ENCODE peak calls at places on chromosomes 2 and 18, in nine cellular contexts. W is tibial nerve, V is right cardiac atrium, P is HepG2, I is upper lobe of right lung, C is astrocyte, J is OCI-LY7, K is right lobe of liver, G is mucosa of descending colon. E is an unnamed sample. For H3K9me3, the result is how much of the 10 kb centered on the place peaks cover.

GRCh38 chr18:63141777-63142176 is 177.8 kb downstream of the BCL2 start:
- DNase-seq in W (no peak), G (no peak), V (no peak), K (no peak), C (no peak), I (no peak), J (peak), P (no peak), E (no peak)

GRCh38 chr2:74010087-74010541 is 25.4 kb downstream of the TET3 start:
- DNase-seq in G (peak), P (no peak), I (peak), J (no peak), C (no peak), K (peak), W (no peak), V (no peak), E (no peak)

GRCh38 chr18:13267517-13267916 is 49.0 kb downstream of the LDLRAD4 start:
- DNase-seq in J (no peak), G (no peak), V (no peak), P (no peak), W (no peak), C (no peak), K (no peak), I (peak), E (no peak)

GRCh38 chr2:173955867-173956266 is 9.3 kb downstream of the SP3 start:
- DNase-seq in J (no peak), V (no peak), G (no peak), K (no peak), W (no peak), C (no peak), P (no peak), I (no peak), E (no peak)

GRCh38 chr2:240813231-240813921 is 6.6 kb downstream of the KIF1A start:
- DNase-seq in C (no peak), J (no peak), K (no peak), W (no peak), G (no peak), V (no peak), I (no peak), P (no peak), E (no peak)

GRCh38 chr2:17245921-17246320 is 272.3 kb downstream of the RAD51AP2 start:
- DNase-seq in W (no peak), V (no peak), I (no peak), P (no peak), C (no peak), K (no peak), J (no peak), G (no peak), E (no peak)

GRCh38 chr2:111634050-111634784 is 249.8 kb downstream of the ANAPC1 start:
- DNase-seq in I (no peak), K (no peak), J (no peak), W (no peak), C (no peak), G (no peak), P (no peak), V (no peak), E (no peak)

GRCh38 chr2:230893338-230893737 is 28.6 kb downstream of the ITM2C start:
- DNase-seq in V (no peak), G (peak), K (no peak), I (peak), J (no peak), P (no peak), C (no peak), W (no peak), E (no peak)

GRCh38 chr2:54204476-54204875 is 51.6 kb downstream of the TSPYL6 start:
- DNase-seq in J (no peak), K (no peak), V (no peak), C (no peak), P (peak), W (no peak), G (no peak), I (no peak), E (no peak)

GRCh38 chr18:46262856-46263255 is 158.7 kb downstream of the HAUS1 start:
- DNase-seq in W (no peak), K (no peak), J (no peak), I (no peak), G (no peak), P (no peak), C (no peak), V (no peak), E (no peak)

GRCh38 chr2:23042176-23042909 is 342.6 kb upstream of the KLHL29 start:
- DNase-seq in C (no peak), K (no peak), W (no peak), G (no peak), I (no peak), P (no peak), V (peak), J (no peak), E (no peak)

GRCh38 chr2:29166237-29166630 is 51.0 kb downstream of the CLIP4 start:
- DNase-seq in G (no peak), V (no peak), C (peak), P (no peak), W (no peak), K (no peak), I (no peak), J (no peak), E (no peak)

GRCh38 chr2:241774419-241775222 is 2.0 kb upstream of the GAL3ST2 start:
- DNase-seq in J (no peak), I (peak), K (peak), P (peak), G (peak), W (no peak), C (peak), V (no peak), E (no peak)

GRCh38 chr2:10071176-10071575 is 9.0 kb downstream of the CYS1 start:
- DNase-seq in P (no peak), J (no peak), W (no peak), G (no peak), I (no peak), C (no peak), K (no peak), V (no peak), E (no peak)

GRCh38 chr2:200092235-200092634 is 136.9 kb downstream of the MAIP1 start:
- DNase-seq in P (peak), I (no peak), C (no peak), K (no peak), V (no peak), W (no peak), J (no peak), G (no peak), E (no peak)

GRCh38 chr2:181174880-181175590 is 194.6 kb downstream of the UBE2E3 start:
- DNase-seq in J (no peak), I (no peak), K (no peak), C (peak), V (no peak), G (no peak), W (no peak), P (no peak), E (no peak)

GRCh38 chr2:39717067-39717466 is 51.4 kb downstream of the TMEM178A start:
- DNase-seq in K (no peak), G (no peak), I (no peak), W (no peak), J (no peak), V (no peak), C (no peak), P (peak), E (no peak)

GRCh38 chr2:23235292-23235691 is 149.7 kb upstream of the KLHL29 start:
- DNase-seq in J (no peak), K (no peak), W (no peak), V (no peak), P (no peak), G (no peak), I (no peak), C (no peak), E (no peak)

GRCh38 chr2:167103028-167103756 is 214.9 kb downstream of the XIRP2 start:
- DNase-seq in V (no peak), J (no peak), P (peak), G (no peak), I (no peak), C (no peak), W (no peak), K (no peak), E (no peak)

GRCh38 chr2:157260403-157261198 is 3.1 kb downstream of the GALNT5 start:
- DNase-seq in K (no peak), J (no peak), V (no peak), I (no peak), W (no peak), P (no peak), C (no peak), G (no peak), E (no peak)

GRCh38 chr2:210128961-210129360 is 42.2 kb downstream of the KANSL1L start:
- DNase-seq in G (peak), J (no peak), C (no peak), W (no peak), V (no peak), K (peak), I (no peak), P (peak), E (no peak)

GRCh38 chr18:58861853-58862252 is 2.8 kb upstream of the ZNF532 start:
- DNase-seq in G (no peak), P (no peak), W (no peak), K (no peak), V (no peak), C (no peak), J (no peak), I (no peak), E (no peak)

GRCh38 chr2:167438206-167438605 is 549.9 kb downstream of the XIRP2 start:
- DNase-seq in C (peak), K (no peak), I (no peak), J (no peak), V (no peak), P (peak), G (no peak), W (no peak), E (no peak)

GRCh38 chr2:197309369-197310231 is 980 bp downstream of the ANKRD44 start:
- DNase-seq in I (peak), V (peak), P (no peak), C (no peak), G (peak), J (peak), K (peak), W (no peak), E (peak)

GRCh38 chr18:9827856-9828793 is 57.6 kb upstream of the TXNDC2 start:
- DNase-seq in G (no peak), K (peak), C (peak), J (no peak), W (no peak), V (peak), I (no peak), P (no peak), E (no peak)

GRCh38 chr2:171703574-171704347 is 16.5 kb downstream of the DYNC1I2 start:
- DNase-seq in P (peak), K (no peak), W (no peak), V (no peak), C (peak), J (peak), I (no peak), G (no peak), E (no peak)

GRCh38 chr2:155600296-155600695 is 732.2 kb downstream of the NR4A2 start:
- DNase-seq in P (no peak), K (no peak), C (no peak), V (no peak), J (no peak), G (no peak), W (no peak), I (no peak), E (no peak)
- H3K9me3 ChIP-seq in P (half or more), K (under half), C (under half), V (under half), J (under half), G (under half), W (under half), I (under half), E (under half)

DNA sequence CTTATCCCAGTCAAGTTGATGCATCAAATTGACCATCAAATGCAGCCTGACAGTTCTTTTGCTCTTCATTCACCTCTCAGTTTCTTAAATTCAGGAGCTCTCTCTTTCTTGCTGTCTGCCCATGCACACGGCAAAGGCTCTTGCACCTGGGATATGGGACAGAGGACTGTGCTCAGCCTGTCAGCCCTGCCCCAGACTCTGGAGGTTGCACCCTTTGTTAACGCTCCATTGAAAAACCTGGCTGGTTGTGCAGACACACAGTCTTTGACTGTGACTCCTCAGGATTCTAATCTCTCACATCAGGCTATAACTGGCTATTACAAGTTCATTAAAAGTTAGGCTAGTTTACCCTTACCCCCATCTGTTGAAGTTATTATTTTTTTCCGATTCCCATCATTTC is 1032.5 kb downstream of the SOCS6 start:
- DNase-seq in I (no peak), K (no peak), W (no peak), G (no peak), C (no peak), J (no peak), P (no peak), V (no peak), E (no peak)
- H3K9me3 ChIP-seq in I (under half), K (under half), W (under half), G (under half), C (under half), J (under half), P (under half), V (under half), E (under half)

GRCh38 chr2:69315160-69315761 is 71.8 kb downstream of the GFPT1 start:
- DNase-seq in P (no peak), J (no peak), I (no peak), C (no peak), G (no peak), V (no peak), W (no peak), K (no peak), E (no peak)
- H3K9me3 ChIP-seq in P (under half), J (under half), I (under half), C (under half), G (under half), V (under half), W (under half), K (under half), E (under half)

GRCh38 chr2:237059155-237059875 is 26.4 kb upstream of the COPS8 start:
- DNase-seq in I (no peak), C (no peak), J (peak), P (no peak), G (no peak), W (no peak), K (no peak), V (no peak), E (no peak)

GRCh38 chr2:237062585-237062984 is 23.1 kb upstream of the COPS8 start:
- DNase-seq in P (no peak), W (no peak), K (no peak), I (no peak), J (no peak), C (peak), G (no peak), V (no peak), E (no peak)

GRCh38 chr2:237058423-237058822 is 27.3 kb upstream of the COPS8 start:
- DNase-seq in J (peak), V (no peak), K (no peak), W (no peak), C (no peak), I (no peak), G (no peak), P (no peak), E (no peak)

GRCh38 chr2:237061356-237061755 is 24.3 kb upstream of the COPS8 start:
- DNase-seq in P (no peak), V (no peak), I (no peak), K (no peak), W (no peak), C (no peak), G (no peak), J (no peak), E (no peak)

DNA sequence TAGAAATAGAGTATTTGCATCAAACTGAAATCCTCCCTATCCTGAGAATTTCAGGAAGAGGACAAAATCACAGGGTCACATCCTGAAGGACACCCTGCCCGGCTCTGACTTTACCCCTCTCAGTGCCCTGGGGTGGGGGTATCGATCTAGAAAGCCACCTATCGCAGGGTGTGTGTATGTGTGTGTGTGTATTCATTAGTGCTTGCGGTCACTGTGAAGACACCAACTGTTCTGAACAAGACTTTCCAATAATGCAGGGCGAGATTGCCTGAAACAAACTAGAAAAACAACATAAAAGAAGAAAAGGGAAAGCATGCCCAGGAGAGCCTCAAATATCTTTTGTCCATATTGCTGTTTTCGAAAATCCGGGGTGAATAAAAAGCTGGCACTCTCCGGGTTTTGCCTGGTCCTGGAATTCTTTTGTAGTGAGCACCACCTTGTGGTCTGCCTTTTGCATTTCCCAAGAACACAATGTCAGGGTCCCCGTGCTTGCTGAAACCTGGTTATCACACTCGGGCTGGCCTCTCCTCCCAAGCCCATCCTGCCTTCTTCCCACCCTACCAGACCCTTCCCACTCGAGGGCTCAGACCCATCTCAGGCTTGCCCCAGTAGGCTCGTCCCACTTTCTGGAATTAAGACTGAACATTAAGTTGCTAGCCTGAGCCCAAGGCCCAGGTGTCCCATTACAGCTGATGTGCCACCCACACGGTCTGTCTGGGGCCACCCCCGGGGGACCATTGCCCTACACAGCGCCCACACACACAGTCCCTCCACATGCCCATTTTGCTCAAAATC is 25.0 kb upstream of the COPS8 start:
- DNase-seq in P (peak), J (peak), C (peak), W (no peak), I (no peak), G (no peak), V (peak), K (no peak), E (no peak)
- H3K9me3 ChIP-seq in P (under half), J (under half), C (under half), W (under half), I (under half), G (under half), V (under half), K (under half), E (under half)

DNA sequence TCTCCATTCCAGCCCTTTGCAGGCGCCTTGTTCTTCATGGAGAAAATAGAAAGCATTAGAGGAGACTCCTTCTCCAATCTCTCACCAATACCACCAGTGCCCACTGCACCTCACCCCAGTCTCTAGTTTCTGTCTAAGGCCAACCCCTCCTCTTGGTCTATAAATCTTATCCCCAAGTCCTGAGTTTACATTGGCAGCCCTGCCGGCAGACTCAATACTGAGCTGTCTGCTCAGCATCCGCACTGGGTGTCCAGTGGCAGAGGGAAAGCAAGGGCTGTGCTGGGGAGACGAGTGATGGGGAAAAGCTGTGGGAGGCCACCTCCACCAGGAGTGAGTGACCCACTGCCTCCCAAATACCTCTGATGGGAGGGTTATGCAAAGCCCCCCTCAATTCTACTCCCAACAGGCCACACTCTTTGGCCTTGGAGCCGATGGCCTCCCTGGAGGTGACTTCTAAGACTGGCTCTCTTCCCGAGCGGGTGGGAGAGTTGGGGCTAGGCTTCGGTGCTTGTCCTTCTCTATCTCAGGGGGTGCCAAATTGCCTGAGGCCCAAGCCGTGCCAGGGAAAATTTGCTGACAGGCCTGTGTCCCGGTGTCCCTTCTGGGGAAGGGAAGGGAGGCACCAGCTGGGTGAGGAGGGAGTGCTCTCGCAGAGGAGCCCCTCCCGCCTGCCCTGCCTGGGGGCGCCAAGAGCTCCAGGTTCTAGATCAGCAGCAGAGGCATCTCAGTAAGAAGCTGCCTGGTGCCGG is 165.2 kb upstream of the MSH6 start:
- DNase-seq in J (no peak), P (no peak), I (no peak), K (no peak), C (no peak), W (no peak), V (no peak), G (no peak), E (no peak)
- H3K9me3 ChIP-seq in J (under half), P (under half), I (under half), K (under half), C (under half), W (under half), V (under half), G (under half), E (under half)

DNA sequence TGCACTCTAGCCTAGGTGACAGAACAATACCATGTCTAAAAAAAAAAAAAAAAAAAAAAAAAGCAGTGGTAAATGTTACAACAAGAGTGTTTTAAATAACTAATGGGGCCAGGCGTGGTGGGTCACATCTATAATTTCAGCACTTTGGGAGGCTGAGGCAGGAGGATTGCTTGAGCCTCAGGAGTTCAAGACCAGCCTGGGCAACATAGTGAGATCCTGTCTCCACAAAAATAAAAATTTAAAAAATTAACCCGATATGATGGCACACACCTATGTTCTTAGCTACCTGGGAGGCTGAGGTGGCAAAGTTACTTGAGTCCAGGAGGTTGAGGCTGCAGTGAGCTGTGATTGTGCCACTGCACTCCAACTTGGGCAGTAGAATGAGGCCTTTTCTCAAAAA is 37.1 kb downstream of the PAPOLG start:
- DNase-seq in V (no peak), G (no peak), J (no peak), K (no peak), W (no peak), I (no peak), C (no peak), P (no peak), E (no peak)
- H3K9me3 ChIP-seq in V (under half), G (under half), J (under half), K (under half), W (under half), I (under half), C (under half), P (under half), E (under half)

GRCh38 chr2:234206738-234207137 is 156.2 kb downstream of the SPP2 start:
- DNase-seq in J (no peak), V (no peak), I (no peak), W (no peak), C (no peak), P (no peak), G (no peak), K (no peak), E (no peak)
- H3K9me3 ChIP-seq in J (under half), V (under half), I (under half), W (under half), C (under half), P (under half), G (under half), K (under half), E (under half)

GRCh38 chr2:12867888-12868287 is 151.2 kb downstream of the TRIB2 start:
- DNase-seq in V (no peak), W (no peak), G (no peak), J (no peak), I (no peak), K (no peak), P (no peak), C (no peak), E (no peak)

GRCh38 chr2:12861344-12861942 is 144.7 kb downstream of the TRIB2 start:
- DNase-seq in C (peak), K (no peak), V (no peak), W (no peak), I (no peak), J (no peak), P (no peak), G (no peak), E (no peak)

GRCh38 chr2:12858786-12859185 is 142.1 kb downstream of the TRIB2 start:
- DNase-seq in K (no peak), J (no peak), W (no peak), C (no peak), G (no peak), I (no peak), V (no peak), P (no peak), E (no peak)

GRCh38 chr2:12862541-12862940 is 145.8 kb downstream of the TRIB2 start:
- DNase-seq in K (no peak), I (no peak), G (no peak), J (no peak), V (no peak), C (no peak), P (no peak), W (no peak), E (no peak)

DNA sequence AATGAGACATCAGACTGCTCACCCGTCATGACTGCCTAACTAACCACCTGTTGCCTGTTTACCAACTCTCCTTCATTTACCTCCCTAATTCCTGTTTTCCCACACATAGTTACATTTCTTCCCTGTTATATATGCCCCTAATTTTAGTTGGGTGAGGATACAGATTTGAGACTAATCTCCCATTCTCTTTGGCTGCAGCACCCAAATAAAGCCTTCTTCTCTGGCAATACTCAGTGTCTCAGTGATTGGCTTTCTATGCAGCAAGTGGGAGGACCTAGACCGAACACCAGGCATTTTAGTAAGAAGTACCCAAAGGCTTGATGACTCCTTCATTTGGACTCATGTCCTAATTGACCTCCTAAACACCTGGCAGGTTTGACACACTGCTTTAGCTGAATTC is 147.2 kb downstream of the TRIB2 start:
- DNase-seq in C (no peak), V (no peak), J (no peak), P (no peak), W (no peak), I (no peak), G (no peak), K (no peak), E (no peak)
- H3K9me3 ChIP-seq in C (under half), V (under half), J (under half), P (half or more), W (under half), I (under half), G (under half), K (under half), E (under half)

E was measured in psoas muscle.